ENCODE peak calls at places on chromosomes 13 and 19, in eight cellular contexts. O, Q, W, Y, B, L, F and U are unnamed samples.

GRCh38 chr13:42272115-42272756 is at the start of gene AKAP11:
- DNase-seq in L (peak), W (peak), O (peak), B (peak), Y (peak), F (peak), Q (no peak), U (peak)

GRCh38 chr13:65638572-65639168 is 1591.5 kb downstream of the PCDH9 start:
- DNase-seq in Q (no peak), Y (no peak), F (peak), O (no peak), L (peak), W (no peak), B (peak), U (no peak)

GRCh38 chr19:57068921-57069697 is 50.7 kb upstream of the USP29 start:
- DNase-seq in B (no peak), F (no peak), O (no peak), W (no peak), Q (no peak), L (no peak), Y (no peak), U (no peak)

GRCh38 chr13:93847162-93847561 is 620.6 kb downstream of the GPC6 start:
- DNase-seq in W (no peak), O (no peak), F (no peak), Q (no peak), Y (no peak), B (peak), L (peak), U (no peak)

GRCh38 chr13:97932006-97932405 is 21.5 kb upstream of the IPO5 start:
- DNase-seq in Q (no peak), L (peak), W (no peak), F (no peak), B (no peak), O (no peak), Y (no peak), U (no peak)

GRCh38 chr13:44651209-44651608 is 75.1 kb upstream of the TSC22D1 start:
- DNase-seq in O (no peak), L (no peak), B (no peak), Y (no peak), F (no peak), W (no peak), Q (no peak), U (no peak)

GRCh38 chr13:104011505-104012270 is 945.5 kb upstream of the SLC10A2 start:
- DNase-seq in W (no peak), L (no peak), O (no peak), Y (no peak), Q (no peak), B (peak), F (no peak), U (no peak)

GRCh38 chr13:35744566-35745203 is 268.2 kb upstream of the MAB21L1 start:
- DNase-seq in F (no peak), Q (no peak), L (no peak), Y (no peak), O (no peak), W (no peak), B (peak), U (no peak)

GRCh38 chr19:5282926-5283325 is 57.7 kb downstream of the PTPRS start:
- DNase-seq in B (no peak), Q (no peak), W (no peak), O (no peak), L (no peak), Y (no peak), F (no peak), U (no peak)

GRCh38 chr13:24097064-24097463 is 63.5 kb upstream of the SPATA13 start:
- DNase-seq in F (no peak), Q (peak), O (no peak), Y (no peak), L (peak), B (peak), W (no peak), U (no peak)

GRCh38 chr13:79870123-79870522 is 389.2 kb downstream of the NDFIP2 start:
- DNase-seq in Q (no peak), L (no peak), W (no peak), Y (no peak), F (no peak), O (no peak), B (peak), U (no peak)

GRCh38 chr19:51094696-51095279 is 12.1 kb upstream of the KLK14 start:
- DNase-seq in O (no peak), W (no peak), B (peak), Y (no peak), L (peak), F (peak), Q (no peak), U (no peak)

GRCh38 chr13:74278901-74279300 is 144.7 kb upstream of the KLF12 start:
- DNase-seq in W (no peak), Q (no peak), O (no peak), F (no peak), B (no peak), L (no peak), Y (no peak), U (no peak)

GRCh38 chr13:72295173-72295572 is 428.2 kb upstream of the DACH1 start:
- DNase-seq in Q (no peak), O (no peak), L (no peak), B (peak), W (no peak), F (no peak), Y (no peak), U (no peak)

GRCh38 chr13:62643007-62643483 is 1227.4 kb upstream of the PCDH20 start:
- DNase-seq in Y (no peak), W (no peak), L (no peak), B (no peak), Q (peak), F (no peak), O (no peak), U (no peak)

GRCh38 chr13:98523455-98524102 is 53.3 kb downstream of the STK24 start:
- DNase-seq in Y (no peak), F (no peak), Q (no peak), W (no peak), B (no peak), O (no peak), L (no peak), U (no peak)

GRCh38 chr13:111489301-111489700 is 168.9 kb downstream of the TEX29 start:
- DNase-seq in Y (no peak), L (no peak), B (no peak), O (no peak), Q (no peak), F (no peak), W (no peak), U (no peak)

GRCh38 chr19:3184847-3185481 is 766 bp upstream of the NCLN start:
- DNase-seq in Q (no peak), O (peak), B (peak), F (no peak), Y (no peak), L (peak), W (peak), U (no peak)

GRCh38 chr13:78867655-78868054 is 208.7 kb upstream of the OBI1 start:
- DNase-seq in Q (no peak), W (no peak), B (no peak), L (no peak), O (no peak), F (no peak), Y (no peak), U (no peak)

GRCh38 chr13:40993119-40993518 is 26.0 kb downstream of the ELF1 start:
- DNase-seq in Q (no peak), B (peak), O (no peak), L (no peak), W (no peak), Y (no peak), F (no peak), U (no peak)

GRCh38 chr19:3129112-3129511 is 6.7 kb upstream of the GNA15 start:
- DNase-seq in F (no peak), Y (no peak), W (no peak), L (peak), O (no peak), B (peak), Q (no peak), U (no peak)

GRCh38 chr19:46659151-46660007 is 1.6 kb downstream of the DACT3 start:
- DNase-seq in F (no peak), W (no peak), Q (no peak), L (peak), B (no peak), O (no peak), Y (no peak), U (no peak)